ENCODE peak calls at places on chromosomes 3 and 15, in ten cellular contexts. M, D, W, V, P, T, C, J, S and Q are unnamed samples. For H3K9me3, the result is how much of the 10 kb centered on the place peaks cover.

GRCh38 chr3:184229424-184230080 is at the start of gene VWA5B2:
- DNase-seq in M (peak), D (peak), W (peak), V (peak), P (peak), T (no peak), C (peak), J (peak), S (peak), Q (no peak)

GRCh38 chr3:124877617-124878016 is 9.5 kb downstream of the ITGB5 start:
- DNase-seq in M (no peak), D (no peak), W (no peak), V (no peak), P (no peak), T (no peak), C (no peak), J (no peak), S (no peak), Q (no peak)

GRCh38 chr15:41424809-41425208 is 7.9 kb downstream of the RTF1 start:
- DNase-seq in M (peak), D (no peak), W (no peak), V (no peak), P (no peak), T (no peak), C (no peak), J (no peak), S (no peak), Q (no peak)

GRCh38 chr15:90915216-90915807 is 12.2 kb downstream of the MAN2A2 start:
- DNase-seq in M (no peak), D (peak), W (no peak), V (no peak), P (no peak), T (no peak), C (no peak), J (no peak), S (no peak), Q (peak)

GRCh38 chr3:129481783-129482332 is 41.8 kb downstream of the IFT122 start:
- DNase-seq in M (peak), D (no peak), W (no peak), V (peak), P (no peak), T (no peak), C (peak), J (no peak), S (peak), Q (peak)

GRCh38 chr15:77862651-77863104 is 214.8 kb downstream of the TBC1D2B start:
- DNase-seq in M (peak), D (no peak), W (no peak), V (no peak), P (no peak), T (no peak), C (no peak), J (no peak), S (no peak), Q (no peak)

GRCh38 chr15:41944313-41944940 is 27.9 kb downstream of the EHD4 start:
- DNase-seq in M (no peak), D (no peak), W (no peak), V (peak), P (no peak), T (no peak), C (no peak), J (peak), S (peak), Q (no peak)

GRCh38 chr15:39801641-39802309 is 19.1 kb upstream of the FSIP1 start:
- DNase-seq in M (peak), D (peak), W (peak), V (peak), P (peak), T (no peak), C (no peak), J (peak), S (no peak), Q (no peak)

GRCh38 chr15:30953731-30954378 is 37.6 kb downstream of the MTMR10 start:
- DNase-seq in M (no peak), D (no peak), W (no peak), V (peak), P (no peak), T (no peak), C (no peak), J (peak), S (peak), Q (peak)

GRCh38 chr3:56976666-56977560 is 83.6 kb upstream of the SPATA12 start:
- DNase-seq in M (no peak), D (no peak), W (no peak), V (peak), P (no peak), T (no peak), C (no peak), J (peak), S (no peak), Q (no peak)

GRCh38 chr3:99843590-99844260 is 26.1 kb downstream of the CMSS1 start:
- DNase-seq in M (no peak), D (no peak), W (no peak), V (peak), P (no peak), T (no peak), C (no peak), J (no peak), S (no peak), Q (no peak)

GRCh38 chr15:68634122-68634482 is 55.3 kb downstream of the CORO2B start:
- DNase-seq in M (no peak), D (no peak), W (no peak), V (no peak), P (no peak), T (no peak), C (no peak), J (no peak), S (no peak), Q (no peak)

GRCh38 chr3:13203398-13204176 is 130.4 kb upstream of the IQSEC1 start:
- DNase-seq in M (no peak), D (no peak), W (no peak), V (no peak), P (no peak), T (no peak), C (no peak), J (no peak), S (no peak), Q (no peak)

GRCh38 chr3:152556731-152557254 is 278.1 kb upstream of the P2RY1 start:
- DNase-seq in M (no peak), D (no peak), W (no peak), V (peak), P (no peak), T (no peak), C (no peak), J (peak), S (no peak), Q (peak)

GRCh38 chr3:126287536-126288181 is 69.5 kb downstream of the KLF15 start:
- DNase-seq in M (no peak), D (peak), W (no peak), V (peak), P (no peak), T (no peak), C (no peak), J (peak), S (peak), Q (peak)

GRCh38 chr3:133927543-133928066 is 31.9 kb upstream of the RAB6B start:
- DNase-seq in M (peak), D (peak), W (peak), V (peak), P (peak), T (no peak), C (peak), J (peak), S (peak), Q (no peak)

GRCh38 chr15:81740402-81740801 is 305.4 kb downstream of the MEX3B start:
- DNase-seq in M (no peak), D (no peak), W (no peak), V (peak), P (no peak), T (no peak), C (no peak), J (no peak), S (no peak), Q (no peak)

GRCh38 chr3:149224736-149225594 is 3.3 kb upstream of the CP start:
- DNase-seq in M (no peak), D (no peak), W (no peak), V (peak), P (no peak), T (peak), C (no peak), J (peak), S (no peak), Q (no peak)

GRCh38 chr15:71501344-71502128 is 308.8 kb upstream of the NR2E3 start:
- DNase-seq in M (no peak), D (no peak), W (no peak), V (no peak), P (no peak), T (no peak), C (no peak), J (no peak), S (no peak), Q (no peak)

GRCh38 chr3:11624704-11625375 is 18.9 kb downstream of the VGLL4 start:
- DNase-seq in M (no peak), D (no peak), W (no peak), V (no peak), P (no peak), T (no peak), C (no peak), J (no peak), S (no peak), Q (no peak)

GRCh38 chr15:32091505-32092380 is 61.4 kb downstream of the CHRNA7 start:
- DNase-seq in M (no peak), D (no peak), W (no peak), V (no peak), P (no peak), T (no peak), C (no peak), J (no peak), S (no peak), Q (no peak)

GRCh38 chr3:66456711-66457173 is 44.1 kb downstream of the LRIG1 start:
- DNase-seq in M (no peak), D (no peak), W (no peak), V (no peak), P (no peak), T (no peak), C (no peak), J (no peak), S (peak), Q (peak)

GRCh38 chr3:35598804-35599203 is 40.5 kb upstream of the ARPP21 start:
- DNase-seq in M (no peak), D (no peak), W (no peak), V (no peak), P (no peak), T (no peak), C (no peak), J (no peak), S (no peak), Q (no peak)

GRCh38 chr15:82183121-82184031 is 79.2 kb downstream of the EFL1 start:
- DNase-seq in M (no peak), D (no peak), W (no peak), V (peak), P (no peak), T (no peak), C (no peak), J (no peak), S (no peak), Q (no peak)

GRCh38 chr3:46923559-46924350 is 46.2 kb downstream of the PTH1R start:
- DNase-seq in M (peak), D (peak), W (peak), V (peak), P (peak), T (no peak), C (peak), J (peak), S (no peak), Q (no peak)

GRCh38 chr3:62940763-62941632 is 65.8 kb upstream of the CADPS start:
- DNase-seq in M (no peak), D (no peak), W (no peak), V (peak), P (peak), T (no peak), C (no peak), J (peak), S (no peak), Q (no peak)

GRCh38 chr3:196519738-196520122 is 4.6 kb upstream of the SMCO1 start:
- DNase-seq in M (no peak), D (no peak), W (no peak), V (no peak), P (no peak), T (no peak), C (no peak), J (no peak), S (no peak), Q (no peak)

GRCh38 chr3:10320320-10320677 is 613 bp downstream of the SEC13 start:
- DNase-seq in M (no peak), D (no peak), W (no peak), V (peak), P (no peak), T (no peak), C (no peak), J (no peak), S (no peak), Q (no peak)

GRCh38 chr15:45640610-45641009 is 5.8 kb downstream of the SQOR start:
- DNase-seq in M (no peak), D (no peak), W (no peak), V (peak), P (no peak), T (no peak), C (no peak), J (peak), S (no peak), Q (peak)

GRCh38 chr3:43316783-43317460 is 30.6 kb downstream of the SNRK start:
- DNase-seq in M (no peak), D (no peak), W (no peak), V (no peak), P (no peak), T (no peak), C (no peak), J (no peak), S (no peak), Q (no peak)

GRCh38 chr15:39238443-39238842 is 342.4 kb upstream of the THBS1 start:
- DNase-seq in M (no peak), D (no peak), W (no peak), V (no peak), P (no peak), T (no peak), C (no peak), J (no peak), S (no peak), Q (no peak)

DNA sequence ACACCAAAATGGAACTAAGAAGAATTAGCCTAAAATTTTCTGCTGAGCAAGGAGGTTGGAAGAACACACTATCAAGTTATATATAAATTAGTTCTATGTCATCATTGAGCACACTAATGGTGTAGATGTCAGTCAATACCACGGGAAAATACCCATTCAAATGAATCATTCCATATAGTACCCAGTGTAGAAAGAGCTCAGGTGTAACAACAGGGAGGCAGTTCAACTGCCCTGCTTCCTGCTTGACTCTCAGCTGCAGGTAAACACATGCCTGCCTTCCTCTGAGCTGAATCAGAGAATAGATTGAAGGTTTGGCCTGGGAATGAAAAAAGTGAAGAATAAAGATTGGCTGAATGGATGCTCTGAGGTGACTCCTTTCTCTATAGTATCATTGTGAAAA is 1088.0 kb downstream of the AGBL1 start:
- DNase-seq in M (no peak), D (no peak), W (no peak), V (no peak), P (no peak), T (no peak), C (no peak), J (no peak), S (no peak), Q (no peak)
- H3K9me3 ChIP-seq in M (under half), D (under half), W (under half), V (under half), P (under half), T (under half), C (under half), J (under half), S (under half), Q (under half)

GRCh38 chr3:118181274-118181673 is 853.4 kb downstream of the IGSF11 start:
- DNase-seq in M (no peak), D (no peak), W (no peak), V (no peak), P (no peak), T (no peak), C (no peak), J (no peak), S (no peak), Q (no peak)

DNA sequence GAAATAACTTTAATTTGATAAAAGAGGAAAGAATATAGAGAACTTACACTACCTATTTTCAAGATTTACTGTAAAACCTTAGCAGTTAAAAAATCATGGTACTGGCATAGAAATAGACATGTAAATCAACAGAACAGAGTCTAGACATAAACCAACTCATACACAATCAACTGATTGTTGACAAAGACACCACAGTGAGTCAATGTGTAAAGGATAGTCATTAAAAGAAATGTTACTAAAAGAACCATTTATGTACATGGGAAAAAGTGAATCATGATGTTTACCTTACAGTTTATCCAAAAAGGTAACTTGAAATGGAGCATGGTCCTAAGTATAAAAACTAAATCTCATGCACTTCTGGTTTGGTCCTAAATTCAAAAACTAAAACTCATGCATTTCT is 847.4 kb downstream of the IGSF11 start:
- DNase-seq in M (no peak), D (no peak), W (no peak), V (no peak), P (no peak), T (no peak), C (no peak), J (no peak), S (no peak), Q (no peak)
- H3K9me3 ChIP-seq in M (under half), D (under half), W (under half), V (under half), P (under half), T (under half), C (under half), J (under half), S (under half), Q (under half)

DNA sequence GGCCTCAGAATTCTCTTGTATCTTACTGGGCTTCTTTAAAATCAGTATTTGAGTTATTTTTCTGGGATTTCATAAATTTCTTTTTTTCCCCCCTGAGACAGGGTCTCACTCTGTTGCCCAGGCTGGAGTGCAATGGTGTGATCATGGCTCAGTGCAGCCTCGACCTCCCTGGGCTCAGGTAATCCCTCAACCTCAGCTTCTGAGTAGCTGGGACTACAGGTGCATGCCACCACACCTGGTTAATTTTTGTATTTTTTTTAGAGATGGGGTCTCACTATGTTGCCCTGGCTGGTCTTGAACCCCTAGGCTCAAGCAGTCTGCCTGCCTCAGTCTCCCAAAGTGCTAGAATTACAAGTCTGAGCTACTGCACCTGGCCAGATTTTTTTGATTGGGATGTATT is 43.5 kb downstream of the NCK1 start:
- DNase-seq in M (no peak), D (no peak), W (no peak), V (no peak), P (no peak), T (no peak), C (no peak), J (no peak), S (no peak), Q (no peak)
- H3K9me3 ChIP-seq in M (under half), D (under half), W (under half), V (under half), P (under half), T (under half), C (under half), J (under half), S (under half), Q (under half)

DNA sequence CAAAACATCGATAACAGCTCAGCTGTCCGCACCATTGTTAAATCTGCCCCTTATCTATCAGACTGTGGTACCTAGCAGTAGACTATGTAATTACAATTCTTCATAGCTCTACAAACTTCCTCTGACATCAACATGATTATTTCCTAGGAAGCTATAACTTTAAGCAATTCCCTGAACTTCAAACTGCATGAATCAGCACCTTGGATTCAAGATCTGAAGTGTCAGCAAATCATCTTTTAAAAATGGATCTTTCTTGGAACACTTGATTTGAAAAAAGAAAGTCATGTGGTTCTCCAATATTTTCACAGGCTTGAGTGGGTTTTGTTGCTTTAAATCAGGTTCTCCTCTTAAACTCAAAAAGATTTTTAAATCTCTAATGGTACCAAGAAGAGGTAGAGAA is 680.7 kb upstream of the LMCD1 start:
- DNase-seq in M (no peak), D (no peak), W (no peak), V (no peak), P (no peak), T (no peak), C (no peak), J (no peak), S (no peak), Q (no peak)
- H3K9me3 ChIP-seq in M (under half), D (under half), W (under half), V (under half), P (under half), T (under half), C (under half), J (under half), S (under half), Q (under half)

GRCh38 chr3:28950614-28951013 is 330.3 kb upstream of the RBMS3 start:
- DNase-seq in M (no peak), D (no peak), W (no peak), V (no peak), P (no peak), T (no peak), C (no peak), J (no peak), S (no peak), Q (no peak)
- H3K9me3 ChIP-seq in M (under half), D (under half), W (under half), V (under half), P (under half), T (under half), C (under half), J (under half), S (under half), Q (under half)

DNA sequence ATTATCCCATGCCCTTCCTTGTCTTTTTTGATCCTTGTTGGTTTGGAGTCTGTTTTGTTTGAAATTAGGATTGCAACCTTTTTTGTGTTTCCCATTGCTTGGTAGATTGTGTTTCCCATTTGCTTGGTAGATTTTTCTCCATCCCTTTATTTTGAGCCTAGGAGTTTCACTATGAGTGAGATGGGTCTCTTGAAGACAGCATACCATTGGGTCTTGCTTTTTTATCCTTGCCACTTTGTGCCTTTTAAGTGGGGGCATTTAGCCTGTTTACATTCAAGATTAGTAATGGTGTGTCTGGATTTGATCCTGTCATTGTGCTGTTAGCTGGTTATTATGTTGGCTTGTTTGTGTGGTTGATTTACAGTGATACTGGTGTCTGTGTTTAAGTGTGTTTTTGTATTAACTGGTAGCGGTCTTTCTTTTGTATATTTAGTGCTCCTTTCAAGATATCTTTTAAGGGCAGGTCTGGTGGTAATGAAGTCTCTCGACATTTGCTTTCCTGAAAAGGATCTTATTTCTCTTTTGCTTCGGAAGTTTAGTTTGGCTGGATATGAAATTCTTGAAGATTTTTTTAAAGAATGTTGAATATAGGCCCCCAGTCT is 70.8 kb downstream of the AKAP13 start:
- DNase-seq in M (no peak), D (no peak), W (no peak), V (no peak), P (no peak), T (no peak), C (no peak), J (no peak), S (no peak), Q (no peak)
- H3K9me3 ChIP-seq in M (under half), D (under half), W (under half), V (under half), P (under half), T (under half), C (under half), J (under half), S (under half), Q (under half)